ENCODE peak calls at places on chromosomes 6 and 20, in five cellular contexts. H is aorta, F is AG08395, A is NCI-H774, I is HS-5. B is an unnamed sample.

GRCh38 chr6:15755555-15755954 is 92.7 kb upstream of the DTNBP1 start:
- DNase-seq in A (no peak), F (peak), I (no peak), H (no peak), B (no peak)

GRCh38 chr20:34045294-34045693 is 51.6 kb downstream of the RALY start:
- DNase-seq in F (no peak), H (peak), I (no peak), A (peak), B (no peak)

GRCh38 chr6:12751694-12752304 is 35.2 kb downstream of the PHACTR1 start:
- DNase-seq in H (peak), I (no peak), A (no peak), F (peak), B (peak)

GRCh38 chr6:40535784-40536380 is 51.3 kb downstream of the LRFN2 start:
- DNase-seq in F (no peak), H (no peak), A (no peak), I (no peak), B (no peak)

GRCh38 chr6:42911171-42912021 is 4.5 kb upstream of the PTCRA start:
- DNase-seq in A (no peak), F (no peak), H (no peak), I (no peak), B (no peak)

GRCh38 chr6:3729603-3730344 is 21.7 kb downstream of the PXDC1 start:
- DNase-seq in F (no peak), H (peak), A (no peak), I (no peak), B (no peak)

GRCh38 chr20:43843096-43843964 is 71.3 kb upstream of the TOX2 start:
- DNase-seq in I (peak), A (no peak), H (no peak), F (peak), B (no peak)

GRCh38 chr6:111566873-111567517 is 38.7 kb downstream of the TRAF3IP2 start:
- DNase-seq in H (no peak), I (no peak), F (no peak), A (peak), B (no peak)

GRCh38 chr6:12331951-12332749 is 42.0 kb downstream of the EDN1 start:
- DNase-seq in I (no peak), H (no peak), A (no peak), F (no peak), B (peak)

GRCh38 chr6:133244502-133244901 is 3.3 kb downstream of the EYA4 start:
- DNase-seq in H (no peak), F (no peak), A (no peak), I (no peak), B (no peak)

GRCh38 chr20:45909336-45909808 is 2.6 kb downstream of the PLTP start:
- DNase-seq in A (no peak), F (no peak), H (no peak), I (no peak), B (no peak)

GRCh38 chr20:41249371-41249770 is 68.2 kb downstream of the ZHX3 start:
- DNase-seq in I (peak), A (no peak), H (peak), F (peak), B (peak)

GRCh38 chr6:56729719-56730118 is 87.0 kb upstream of the DST start:
- DNase-seq in H (no peak), I (no peak), A (no peak), F (peak), B (no peak)

GRCh38 chr20:38343107-38343797 is 3.0 kb upstream of the LBP start:
- DNase-seq in H (peak), F (peak), A (no peak), I (no peak), B (peak)

GRCh38 chr20:36506253-36506652 is 35.1 kb upstream of the MYL9 start:
- DNase-seq in H (no peak), A (no peak), F (no peak), I (no peak), B (no peak)

GRCh38 chr6:13184547-13184946 is 143.8 kb downstream of the TBC1D7 start:
- DNase-seq in H (no peak), I (no peak), A (no peak), F (no peak), B (no peak)

GRCh38 chr6:28719275-28719940 is 193.7 kb downstream of the GPX5 start:
- DNase-seq in F (no peak), A (no peak), I (no peak), H (no peak), B (no peak)

GRCh38 chr6:110595112-110595511 is 118.7 kb upstream of the SLC22A16 start:
- DNase-seq in A (no peak), F (no peak), I (no peak), H (no peak), B (no peak)

GRCh38 chr6:28446818-28447511 is 3.7 kb upstream of the ZSCAN23 start:
- DNase-seq in I (no peak), H (no peak), F (no peak), A (no peak), B (no peak)

GRCh38 chr20:24764027-24764797 is 184.9 kb upstream of the CST7 start:
- DNase-seq in F (no peak), H (no peak), A (no peak), I (no peak), B (no peak)

GRCh38 chr6:138428943-138429616 is 25.1 kb downstream of the HEBP2 start:
- DNase-seq in H (no peak), F (peak), A (peak), I (no peak), B (no peak)

GRCh38 chr20:40868568-40869223 is 159.9 kb upstream of the TOP1 start:
- DNase-seq in I (peak), F (peak), A (no peak), H (peak), B (no peak)

GRCh38 chr6:47403801-47404200 is 73.8 kb upstream of the CD2AP start:
- DNase-seq in H (no peak), I (no peak), F (no peak), A (no peak), B (no peak)

GRCh38 chr6:105993341-105993740 is 92.8 kb upstream of the PRDM1 start:
- DNase-seq in H (no peak), I (no peak), A (no peak), F (no peak), B (no peak)

GRCh38 chr6:124962617-124963415 is 579 bp downstream of the RNF217 start:
- DNase-seq in A (no peak), H (peak), I (no peak), F (peak), B (peak)

GRCh38 chr6:143123081-143123480 is 62.4 kb downstream of the AIG1 start:
- DNase-seq in H (no peak), A (no peak), F (no peak), I (no peak), B (no peak)

B was measured in transverse colon.